ENCODE peak calls at places on chromosomes 16 and 17, in four cellular contexts. F is colonic mucosa, Q is lung, I is ascending aorta. N is an unnamed sample.

GRCh38 chr16:29029168-29029994 is 44.5 kb downstream of the LAT start:
- DNase-seq in F (peak), Q (no peak), I (peak), N (peak)

GRCh38 chr16:8924214-8924613 is 39.5 kb downstream of the USP7 start:
- DNase-seq in F (peak), Q (no peak), I (no peak), N (no peak)

GRCh38 chr16:17510532-17510931 is 39.8 kb upstream of the XYLT1 start:
- DNase-seq in F (no peak), Q (no peak), I (no peak), N (no peak)

GRCh38 chr16:55567382-55567781 is 898 bp downstream of the CAPNS2 start:
- DNase-seq in F (no peak), Q (peak), I (no peak), N (peak)

GRCh38 chr16:83185902-83186301 is 559.1 kb downstream of the CDH13 start:
- DNase-seq in F (no peak), Q (no peak), I (no peak), N (no peak)

GRCh38 chr16:53817812-53818211 is 113.9 kb downstream of the FTO start:
- DNase-seq in F (no peak), Q (no peak), I (no peak), N (no peak)

GRCh38 chr17:6461792-6462524 is 17.7 kb downstream of the PIMREG start:
- DNase-seq in F (no peak), Q (no peak), I (no peak), N (no peak)

GRCh38 chr17:77404812-77405581 is 264.2 kb downstream of the SEC14L1 start:
- DNase-seq in F (peak), Q (peak), I (peak), N (peak)

GRCh38 chr16:58591083-58591482 is 38.5 kb downstream of the CNOT1 start:
- DNase-seq in F (no peak), Q (no peak), I (no peak), N (no peak)

GRCh38 chr16:49653577-49653976 is 202.3 kb downstream of the ZNF423 start:
- DNase-seq in F (no peak), Q (no peak), I (no peak), N (no peak)

GRCh38 chr17:76080934-76081287 is 1.9 kb downstream of the ZACN start:
- DNase-seq in F (no peak), Q (no peak), I (no peak), N (no peak)

GRCh38 chr16:63652091-63652490 is 1469.8 kb downstream of the CDH11 start:
- DNase-seq in F (no peak), Q (no peak), I (no peak), N (no peak)

GRCh38 chr16:68292425-68292824 is 18.3 kb downstream of the SLC7A6OS start:
- DNase-seq in F (no peak), Q (no peak), I (no peak), N (no peak)

GRCh38 chr17:71163121-71163812 is 957.6 kb upstream of the SOX9 start:
- DNase-seq in F (peak), Q (peak), I (no peak), N (no peak)

GRCh38 chr17:75706042-75706728 is 15.1 kb upstream of the ITGB4 start:
- DNase-seq in F (no peak), Q (no peak), I (no peak), N (no peak)

GRCh38 chr16:17304124-17304813 is 166.5 kb downstream of the XYLT1 start:
- DNase-seq in F (peak), Q (peak), I (no peak), N (peak)

GRCh38 chr17:40072481-40073346 is 9.9 kb downstream of the THRA start:
- DNase-seq in F (peak), Q (no peak), I (no peak), N (no peak)

GRCh38 chr16:49834496-49835009 is 21.4 kb downstream of the ZNF423 start:
- DNase-seq in F (peak), Q (no peak), I (peak), N (no peak)

GRCh38 chr16:68363847-68364600 is 53.2 kb downstream of the PRMT7 start:
- DNase-seq in F (no peak), Q (no peak), I (no peak), N (no peak)

GRCh38 chr17:21511368-21512195 is 135.4 kb downstream of the KCNJ12 start:
- DNase-seq in F (peak), Q (peak), I (peak), N (peak)

GRCh38 chr16:46762583-46762982 is 14.4 kb upstream of the MYLK3 start:
- DNase-seq in F (no peak), Q (no peak), I (no peak), N (no peak)

GRCh38 chr17:16460796-16461605 is 31.0 kb downstream of the LRRC75A start:
- DNase-seq in F (no peak), Q (no peak), I (no peak), N (no peak)

GRCh38 chr17:80491478-80492342 is 15.3 kb upstream of the NPTX1 start:
- DNase-seq in F (no peak), Q (no peak), I (no peak), N (no peak)

GRCh38 chr17:13688716-13689115 is 87.0 kb upstream of the HS3ST3A1 start:
- DNase-seq in F (no peak), Q (no peak), I (no peak), N (no peak)

GRCh38 chr16:75624921-75625334 is 1.8 kb upstream of the ADAT1 start:
- DNase-seq in F (no peak), Q (no peak), I (no peak), N (peak)

GRCh38 chr17:44911133-44912001 is 3.9 kb downstream of the GFAP start:
- DNase-seq in F (peak), Q (peak), I (no peak), N (no peak)

GRCh38 chr17:8041249-8041928 is 2.5 kb downstream of the ALOX15B start:
- DNase-seq in F (peak), Q (no peak), I (no peak), N (peak)

GRCh38 chr17:74592087-74592990 is at the start of gene CD300LD:
- DNase-seq in F (no peak), Q (no peak), I (no peak), N (no peak)

GRCh38 chr17:17375826-17376225 is 72.7 kb downstream of the NT5M start:
- DNase-seq in F (no peak), Q (no peak), I (no peak), N (no peak)

GRCh38 chr16:53518550-53519416 is 15.8 kb upstream of the AKTIP start:
- DNase-seq in F (peak), Q (peak), I (peak), N (no peak)

DNA sequence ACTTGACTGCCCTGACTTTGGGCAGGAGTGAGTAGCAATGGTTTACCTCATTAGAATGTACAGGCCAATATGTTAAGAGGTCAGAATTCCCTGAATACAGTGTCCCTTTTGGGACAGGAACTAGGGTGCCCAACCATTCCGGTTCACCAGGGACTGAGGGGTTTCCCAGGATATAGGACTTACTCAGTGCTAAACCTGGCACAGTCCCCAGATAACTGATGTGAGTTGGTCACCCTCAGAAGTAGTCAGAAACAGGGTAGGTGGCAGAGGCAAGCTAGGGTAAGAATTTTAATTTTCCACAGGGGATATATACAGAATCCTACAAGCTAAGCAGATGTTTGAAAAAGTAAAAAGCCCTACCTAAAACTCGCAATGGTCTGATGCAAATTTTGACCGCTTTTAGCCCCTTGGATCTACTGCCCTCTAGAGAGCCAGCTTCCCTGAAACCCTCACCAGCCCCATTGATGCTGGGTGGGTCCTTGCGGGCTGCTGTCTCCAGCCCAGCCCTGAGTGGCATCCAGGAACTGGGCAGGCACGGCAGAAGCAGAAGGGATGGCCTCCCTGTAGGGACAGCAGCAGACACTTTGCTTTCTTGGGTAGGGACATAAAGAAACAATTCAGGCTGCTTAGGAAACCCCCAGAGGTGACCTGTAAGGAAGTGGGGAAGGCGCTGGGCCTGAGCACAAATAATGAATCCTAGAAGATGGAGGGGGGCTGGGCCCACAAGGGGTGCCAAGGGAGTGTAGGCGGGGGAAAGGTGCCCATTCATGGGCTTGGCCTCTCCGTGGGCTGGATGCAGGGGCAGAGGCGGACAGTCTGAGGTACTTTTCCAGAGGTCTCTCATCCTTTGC is 434.8 kb downstream of the SLC39A11 start:
- DNase-seq in F (peak), Q (no peak), I (no peak), N (no peak)
- TF ChIP-seq CTCF in F (peak), Q (no peak), I (no peak), N (no peak)

GRCh38 chr17:36493956-36494355 is 7.5 kb downstream of the ZNHIT3 start:
- DNase-seq in F (no peak), Q (no peak), I (no peak), N (no peak)

GRCh38 chr17:36496018-36496789 is 9.7 kb downstream of the ZNHIT3 start:
- DNase-seq in F (no peak), Q (no peak), I (no peak), N (no peak)

GRCh38 chr17:36498155-36498554 is 11.7 kb downstream of the ZNHIT3 start:
- DNase-seq in F (no peak), Q (no peak), I (no peak), N (no peak)

GRCh38 chr17:36494674-36495073 is 8.2 kb downstream of the ZNHIT3 start:
- DNase-seq in F (no peak), Q (no peak), I (no peak), N (no peak)

DNA sequence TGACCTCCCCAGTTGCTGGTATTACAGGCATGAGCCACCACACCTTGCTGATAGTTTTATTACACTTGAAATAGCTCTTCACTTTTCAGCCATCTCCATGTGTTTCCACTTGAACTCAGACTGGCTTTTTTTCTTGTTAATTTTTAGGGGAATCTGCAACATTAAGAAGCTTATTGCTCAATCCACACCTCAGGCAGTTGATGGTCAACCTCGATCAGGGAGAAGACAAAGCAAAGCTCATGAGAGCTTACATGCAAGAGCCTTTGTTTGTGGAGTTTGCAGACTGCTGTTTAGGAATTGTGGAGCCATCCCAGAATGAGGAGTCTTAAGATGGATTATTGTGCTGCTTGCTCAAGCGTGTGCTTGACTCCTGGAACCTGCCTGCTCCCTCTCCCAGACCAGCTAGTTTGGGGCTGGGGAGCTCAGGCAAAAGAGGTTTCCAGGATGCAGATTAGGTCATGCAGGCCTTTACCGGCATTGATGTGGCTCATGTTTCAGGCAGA is 8.6 kb downstream of the ZNHIT3 start:
- DNase-seq in F (no peak), Q (no peak), I (peak), N (no peak)
- H3K27ac ChIP-seq in F (no peak), Q (no peak), I (no peak), N (no peak)

GRCh38 chr17:43839670-43840101 is 6.7 kb upstream of the MPP3 start:
- DNase-seq in F (peak), Q (no peak), I (no peak), N (peak)

GRCh38 chr17:43842975-43843325 is 4.0 kb upstream of the CD300LG start:
- DNase-seq in F (no peak), Q (no peak), I (no peak), N (no peak)

GRCh38 chr17:43844241-43844640 is 2.7 kb upstream of the CD300LG start:
- DNase-seq in F (no peak), Q (no peak), I (no peak), N (no peak)

GRCh38 chr17:43845772-43846171 is 1.2 kb upstream of the CD300LG start:
- DNase-seq in F (no peak), Q (no peak), I (no peak), N (no peak)

DNA sequence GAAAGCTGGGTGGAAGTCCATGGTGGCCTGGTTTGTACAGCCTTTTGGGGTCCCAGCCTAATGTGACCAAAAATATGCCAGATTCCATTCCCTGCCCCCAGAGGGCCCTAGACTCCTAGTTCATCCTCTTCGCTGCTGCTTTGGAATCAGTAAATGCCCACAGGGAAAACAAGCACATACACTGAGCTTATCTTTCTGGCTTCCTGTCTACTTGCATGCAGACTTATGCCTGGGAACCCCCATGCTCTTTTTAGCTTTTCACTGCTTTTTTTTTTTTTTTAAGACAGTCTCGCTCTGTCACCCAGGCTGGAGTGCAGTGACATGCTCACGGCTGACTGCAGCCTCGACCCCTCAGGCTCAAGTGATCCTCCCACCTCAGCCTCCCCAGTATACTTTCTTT is 6.2 kb upstream of the CD300LG start:
- DNase-seq in F (no peak), Q (no peak), I (no peak), N (no peak)
- TF ChIP-seq CTCF in F (no peak), Q (no peak), I (peak), N (no peak)

GRCh38 chr16:3013491-3013951 is 798 bp downstream of the CLDN9 start:
- DNase-seq in F (no peak), Q (no peak), I (no peak), N (no peak)
- H3K27ac ChIP-seq in F (no peak), Q (no peak), I (no peak), N (no peak)

GRCh38 chr16:88681084-88681680 is 5.1 kb downstream of the SNAI3 start:
- DNase-seq in F (peak), Q (no peak), I (no peak), N (no peak)
- TF ChIP-seq CTCF in F (peak), Q (no peak), I (no peak), N (no peak)

DNA sequence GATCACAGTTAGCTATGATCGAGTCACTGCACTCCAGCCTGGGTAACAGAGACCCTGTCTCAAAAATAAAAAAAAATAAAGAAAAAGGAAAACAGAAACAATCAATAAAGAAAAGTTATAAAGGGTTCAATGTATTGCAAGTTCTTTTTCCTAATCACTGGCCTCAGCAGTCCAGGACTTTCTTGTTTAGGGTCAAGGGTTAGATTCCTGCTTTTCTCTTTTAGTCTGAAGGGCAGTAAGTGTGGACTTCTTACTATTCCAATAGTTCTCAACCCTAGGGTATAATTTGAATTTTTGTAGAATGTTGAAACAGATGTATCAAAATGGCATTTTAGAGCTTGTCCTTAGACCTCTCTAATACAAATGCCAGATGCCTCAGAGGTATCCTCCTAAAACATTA is 27.3 kb downstream of the SMYD4 start:
- DNase-seq in F (no peak), Q (no peak), I (no peak), N (no peak)
- H3K27ac ChIP-seq in F (no peak), Q (no peak), I (no peak), N (peak)